ENCODE peak calls at places on chromosomes 11 and 22, in five cellular contexts. D is hypothalamus, Z is GM06990, B is Calu3, X is transverse colon. R is an unnamed sample.

GRCh38 chr11:27717801-27718229 is 17.6 kb upstream of the BDNF start:
- DNase-seq in D (no peak), X (no peak), Z (no peak), B (no peak), R (no peak)

GRCh38 chr22:31346733-31347250 is 646 bp upstream of the PATZ1 start:
- DNase-seq in X (peak; percentile 57), D (peak; percentile 69), B (peak; percentile 70), Z (peak; percentile 86), R (peak; percentile 53)

GRCh38 chr22:28812491-28812890 is 12.1 kb upstream of the XBP1 start:
- DNase-seq in Z (no peak), D (no peak), X (no peak), B (no peak), R (no peak)

GRCh38 chr22:23230348-23231068 is 50.2 kb downstream of the BCR start:
- DNase-seq in Z (no peak), X (no peak), B (no peak), D (no peak), R (no peak)

GRCh38 chr22:30423296-30423958 is 2.1 kb upstream of the MTFP1 start:
- DNase-seq in X (peak; percentile 56), Z (no peak), D (peak; percentile 87), B (peak; percentile 58), R (peak; percentile 77)

GRCh38 chr11:22479133-22479690 is 141.0 kb downstream of the SLC17A6 start:
- DNase-seq in X (no peak), B (no peak), Z (no peak), D (no peak), R (no peak)

GRCh38 chr11:70711095-70711910 is 313.0 kb downstream of the CTTN start:
- DNase-seq in X (no peak), D (no peak), Z (no peak), B (no peak), R (no peak)

GRCh38 chr11:46188017-46188416 is 66.8 kb upstream of the PHF21A start:
- DNase-seq in X (no peak), D (no peak), Z (no peak), B (no peak), R (no peak)

GRCh38 chr11:2586091-2586792 is 113.6 kb downstream of the KCNQ1OT1 start:
- DNase-seq in Z (no peak), D (no peak), X (peak; percentile 6), B (no peak), R (no peak)

GRCh38 chr11:19409307-19409706 is 168.6 kb upstream of the E2F8 start:
- DNase-seq in X (no peak), Z (no peak), B (no peak), D (no peak), R (no peak)

R was measured in heart right ventricle.